ENCODE peak calls at places on chromosomes 12 and 14, in six cellular contexts. P, J, Q, E, D and A are unnamed samples.
A peak's percentile ranks its signal among the peaks of the same experiment; 100 is the strongest.

GRCh38 chr12:95608252-95609033 is 57.2 kb upstream of the USP44 start:
- DNase-seq in E (peak; percentile 85), P (peak; percentile 91), Q (peak; percentile 64), J (peak; percentile 82), D (no peak), A (peak; percentile 57)

GRCh38 chr12:25972783-25973182 is 14.3 kb downstream of the RASSF8 start:
- DNase-seq in D (no peak), E (peak; percentile 84), J (no peak), Q (peak; percentile 39), P (peak; percentile 39), A (no peak)

GRCh38 chr12:12776261-12776660 is 9.2 kb upstream of the APOLD1 start:
- DNase-seq in P (peak; percentile 72), Q (no peak), E (no peak), D (no peak), J (no peak), A (no peak)

GRCh38 chr14:92513204-92513965 is at the start of gene RIN3:
- DNase-seq in J (peak; percentile 80), D (no peak), E (peak; percentile 62), Q (no peak), P (peak; percentile 16), A (no peak)

GRCh38 chr14:102295301-102295700 is 9.7 kb downstream of the MOK start:
- DNase-seq in P (peak; percentile 53), J (no peak), D (no peak), Q (no peak), E (peak; percentile 12), A (no peak)

GRCh38 chr12:75750950-75751349 is 239.5 kb upstream of the KRR1 start:
- DNase-seq in Q (no peak), D (no peak), J (no peak), E (peak; percentile 98), P (no peak), A (peak; percentile 64)

GRCh38 chr12:124482901-124483799 is 84.3 kb downstream of the NCOR2 start:
- DNase-seq in D (no peak), Q (no peak), J (no peak), P (no peak), E (no peak), A (no peak)

GRCh38 chr14:79638647-79639266 is 572.5 kb downstream of the DIO2 start:
- DNase-seq in Q (no peak), J (no peak), P (no peak), D (no peak), E (no peak), A (no peak)

GRCh38 chr14:105475916-105476845 is 1.6 kb downstream of the CRIP2 start:
- DNase-seq in Q (no peak), P (peak; percentile 48), E (peak; percentile 40), J (peak; percentile 72), D (no peak), A (no peak)

GRCh38 chr14:92880851-92881250 is 42.1 kb upstream of the CHGA start:
- DNase-seq in D (no peak), J (peak; percentile 48), Q (no peak), E (peak; percentile 14), P (peak; percentile 66), A (no peak)

GRCh38 chr14:91337699-91338335 is 79.8 kb downstream of the CCDC88C start:
- DNase-seq in J (no peak), Q (no peak), D (no peak), P (no peak), E (no peak), A (no peak)

GRCh38 chr12:124698998-124699305 is 131.5 kb upstream of the NCOR2 start:
- DNase-seq in P (no peak), D (no peak), J (no peak), E (no peak), Q (no peak), A (no peak)

GRCh38 chr12:38587594-38587993 is 271.0 kb downstream of the ALG10B start:
- DNase-seq in P (no peak), D (no peak), J (no peak), Q (no peak), E (no peak), A (no peak)

GRCh38 chr14:64701660-64702059 is 2.6 kb upstream of the PLEKHG3 start:
- DNase-seq in J (no peak), Q (no peak), D (no peak), E (no peak), P (peak; percentile 29), A (no peak)

GRCh38 chr12:19095869-19096480 is 33.6 kb upstream of the PLEKHA5 start:
- DNase-seq in D (no peak), E (peak; percentile 61), P (peak; percentile 62), J (no peak), Q (no peak), A (no peak)

GRCh38 chr14:35292770-35293561 is 784 bp downstream of the PSMA6 start:
- DNase-seq in E (no peak), Q (no peak), P (no peak), J (no peak), D (no peak), A (no peak)

GRCh38 chr12:93773122-93773871 is 96.1 kb downstream of the CRADD start:
- DNase-seq in D (no peak), E (peak; percentile 50), J (no peak), Q (no peak), P (no peak), A (no peak)

GRCh38 chr14:59631237-59631636 is 54.6 kb upstream of the CCDC175 start:
- DNase-seq in Q (no peak), E (peak; percentile 0), J (no peak), P (peak; percentile 58), D (no peak), A (no peak)

GRCh38 chr12:75103822-75104221 is 105.8 kb downstream of the KCNC2 start:
- DNase-seq in D (no peak), P (no peak), J (no peak), Q (no peak), E (no peak), A (no peak)

GRCh38 chr12:124411291-124411878 is 116.5 kb downstream of the RFLNA start:
- DNase-seq in P (peak; percentile 98), Q (peak; percentile 75), E (peak; percentile 93), J (no peak), D (no peak), A (no peak)

GRCh38 chr14:90388437-90388836 is 8.4 kb upstream of the CALM1 start:
- DNase-seq in P (peak; percentile 93), J (no peak), E (peak; percentile 86), Q (no peak), D (no peak), A (no peak)

GRCh38 chr14:52188381-52188780 is 79.1 kb upstream of the PTGDR start:
- DNase-seq in D (no peak), J (no peak), P (peak; percentile 30), E (no peak), Q (no peak), A (no peak)

DNA sequence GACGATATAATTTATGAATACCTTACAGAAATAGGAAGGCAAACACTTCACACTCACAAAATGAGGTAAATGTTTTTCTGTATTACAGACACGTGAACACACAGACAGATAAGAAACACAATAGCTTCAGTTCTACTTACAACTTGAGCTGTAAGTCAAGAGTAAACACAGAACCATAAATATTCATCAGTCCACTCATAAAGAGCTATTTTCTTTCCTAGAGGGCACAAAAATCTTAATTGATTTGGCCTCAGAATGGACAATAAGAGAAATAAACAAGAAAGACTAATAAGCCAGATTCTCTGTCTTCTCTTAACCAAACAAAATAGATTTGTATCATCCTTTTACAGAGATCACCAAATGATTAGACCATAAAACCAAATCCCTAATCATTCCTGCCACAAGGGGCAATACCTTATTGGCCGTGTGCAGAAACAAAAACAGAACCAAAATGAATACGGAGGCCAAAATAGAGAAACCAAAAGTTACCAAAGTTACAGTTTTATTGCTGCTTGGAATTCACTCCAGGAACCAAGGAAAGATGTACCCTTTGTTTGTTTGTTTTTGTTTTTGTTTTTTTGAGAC is 38.1 kb upstream of the GARIN2 start:
- DNase-seq in J (no peak), P (peak; percentile 36), E (no peak), D (no peak), Q (no peak), A (no peak)
- TF ChIP-seq CTCF in J (no peak), P (peak; percentile 67), E (peak; percentile 28), D (no peak), Q (no peak), A (peak; percentile 33)

GRCh38 chr14:63030113-63030512 is 15.1 kb downstream of the KCNH5 start:
- DNase-seq in E (no peak), P (no peak), Q (no peak), J (no peak), D (no peak), A (no peak)
- TF ChIP-seq CTCF in E (no peak), P (no peak), Q (no peak), J (no peak), D (no peak), A (no peak)

DNA sequence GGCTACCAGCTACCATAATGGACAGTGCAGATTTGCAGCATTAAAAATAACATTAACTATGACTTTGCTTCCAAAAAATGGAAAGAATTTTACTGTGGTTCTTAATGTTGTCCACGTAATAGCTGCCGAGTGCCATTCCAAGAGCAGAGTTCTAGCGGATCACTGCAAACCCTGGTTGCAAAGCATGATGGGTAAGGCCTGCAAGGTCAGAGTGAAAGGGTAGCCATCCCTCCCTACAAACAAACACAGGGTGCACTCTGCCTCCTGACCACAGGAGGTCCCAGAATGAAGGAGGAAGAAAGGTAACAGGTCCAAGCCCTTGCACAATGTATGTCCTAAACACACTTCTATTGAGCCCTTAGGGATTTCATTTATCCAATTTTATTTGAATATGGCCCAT is 157.6 kb downstream of the DPF3 start:
- DNase-seq in D (no peak), E (peak; percentile 84), Q (no peak), P (peak; percentile 27), J (no peak), A (no peak)
- TF ChIP-seq CTCF in D (no peak), E (peak; percentile 31), Q (no peak), P (peak; percentile 47), J (no peak), A (no peak)

GRCh38 chr14:103629503-103630121 is 601 bp downstream of the KLC1 start:
- DNase-seq in E (no peak), P (peak; percentile 28), J (peak; percentile 68), D (no peak), Q (peak; percentile 33), A (no peak)

GRCh38 chr14:103630364-103631108 is 1.5 kb downstream of the KLC1 start:
- DNase-seq in D (no peak), E (no peak), Q (no peak), P (peak; percentile 47), J (no peak), A (no peak)

GRCh38 chr14:103627073-103628025 is 1.7 kb upstream of the KLC1 start:
- DNase-seq in Q (no peak), D (no peak), J (no peak), P (peak; percentile 75), E (no peak), A (no peak)

GRCh38 chr14:103628221-103628683 is 759 bp upstream of the KLC1 start:
- DNase-seq in Q (peak; percentile 70), P (peak; percentile 89), D (no peak), E (peak; percentile 77), J (peak; percentile 84), A (peak; percentile 41)

DNA sequence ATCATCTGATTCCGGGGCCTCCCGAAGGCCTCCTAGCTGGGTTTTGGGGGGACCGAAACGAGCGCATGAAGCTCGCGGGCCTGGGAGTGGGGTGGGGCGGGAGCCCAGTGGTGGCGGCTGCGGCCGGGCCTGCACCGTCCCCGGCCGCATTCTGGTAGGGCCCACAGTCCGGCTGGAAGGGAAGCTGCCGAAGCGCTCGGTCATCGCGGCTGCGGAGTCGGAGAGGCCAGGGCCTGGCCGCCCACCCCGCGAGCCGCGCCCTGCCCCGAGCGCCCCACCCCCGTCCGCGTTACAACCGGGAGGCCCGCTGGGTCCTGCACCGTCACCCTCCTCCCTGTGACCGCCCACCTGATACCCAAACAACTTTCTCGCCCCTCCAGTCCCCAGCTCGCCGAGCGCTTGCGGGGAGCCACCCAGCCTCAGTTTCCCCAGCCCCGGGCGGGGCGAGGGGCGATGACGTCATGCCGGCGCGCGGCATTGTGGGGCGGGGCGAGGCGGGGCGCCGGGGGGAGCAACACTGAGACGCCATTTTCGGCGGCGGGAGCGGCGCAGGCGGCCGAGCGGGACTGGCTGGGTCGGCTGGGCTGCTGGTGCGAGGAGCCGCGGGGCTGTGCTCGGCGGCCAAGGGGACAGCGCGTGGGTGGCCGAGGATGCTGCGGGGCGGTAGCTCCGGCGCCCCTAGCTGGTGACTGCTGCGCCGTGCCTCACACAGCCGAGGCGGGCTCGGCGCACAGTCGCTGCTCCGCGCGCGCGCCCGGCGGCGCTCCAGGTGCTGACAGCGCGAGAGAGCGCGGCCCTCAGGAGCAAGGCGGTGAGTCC is at the start of gene KLC1:
- DNase-seq in J (peak; percentile 87), D (peak; percentile 67), E (peak; percentile 64), Q (peak; percentile 70), P (peak; percentile 58), A (no peak)
- TF ChIP-seq CTCF in J (no peak), D (no peak), E (no peak), Q (no peak), P (no peak), A (no peak)